ENCODE peak calls at places on chromosomes 5 and 9, in ten cellular contexts. One of them, this sample, is unnamed.
A peak's percentile ranks its signal among the peaks of the same experiment; 100 is the strongest.

GRCh38 chr5:157335534-157336422 is 69.9 kb downstream of the CYFIP2 start:
- DNase-seq in SK-N-DZ: no peak
- DNase-seq in IMR-90: peak; percentile 76
- DNase-seq in T-helper 1 cell: no peak
- DNase-seq in HEK293T: no peak
- DNase-seq in T-helper 2 cell: no peak
- DNase-seq in stimulated activated CD8-positive, alpha-beta memory T cell treated with anti-CD3 and anti-CD28 coated beads, Interleukin-4, amount 100 ng/mL, for 1 hour: no peak
- DNase-seq in GM06990: no peak
- DNase-seq in fibroblast of lung: no peak
- DNase-seq in activated T-helper 1 cell treated with anti-CD3 and anti-CD28 coated beads, Interleukin-2, amount 50 U/mL, for 16 hours: no peak
- DNase-seq in this sample: no peak

GRCh38 chr5:73818357-73818756 is 192.4 kb downstream of the ARHGEF28 start:
- DNase-seq in SK-N-DZ: no peak
- DNase-seq in HEK293T: no peak
- DNase-seq in T-helper 1 cell: no peak
- DNase-seq in GM06990: no peak
- DNase-seq in activated T-helper 1 cell treated with anti-CD3 and anti-CD28 coated beads, Interleukin-2, amount 50 U/mL, for 16 hours: no peak
- DNase-seq in T-helper 2 cell: no peak
- DNase-seq in IMR-90: peak; percentile 90
- DNase-seq in fibroblast of lung: peak; percentile 94
- DNase-seq in stimulated activated CD8-positive, alpha-beta memory T cell treated with anti-CD3 and anti-CD28 coated beads, Interleukin-4, amount 100 ng/mL, for 1 hour: no peak
- DNase-seq in this sample: no peak

GRCh38 chr9:15310448-15310847 is 3.4 kb upstream of the TTC39B start:
- DNase-seq in activated T-helper 1 cell treated with anti-CD3 and anti-CD28 coated beads, Interleukin-2, amount 50 U/mL, for 16 hours: no peak
- DNase-seq in fibroblast of lung: no peak
- DNase-seq in GM06990: no peak
- DNase-seq in stimulated activated CD8-positive, alpha-beta memory T cell treated with anti-CD3 and anti-CD28 coated beads, Interleukin-4, amount 100 ng/mL, for 1 hour: no peak
- DNase-seq in HEK293T: no peak
- DNase-seq in T-helper 1 cell: no peak
- DNase-seq in T-helper 2 cell: peak; percentile 90
- DNase-seq in IMR-90: no peak
- DNase-seq in SK-N-DZ: no peak
- DNase-seq in this sample: no peak

GRCh38 chr9:68978054-68978453 is 35.9 kb downstream of the PRKACG start:
- DNase-seq in SK-N-DZ: no peak
- DNase-seq in T-helper 2 cell: no peak
- DNase-seq in fibroblast of lung: no peak
- DNase-seq in HEK293T: no peak
- DNase-seq in IMR-90: no peak
- DNase-seq in stimulated activated CD8-positive, alpha-beta memory T cell treated with anti-CD3 and anti-CD28 coated beads, Interleukin-4, amount 100 ng/mL, for 1 hour: no peak
- DNase-seq in T-helper 1 cell: no peak
- DNase-seq in activated T-helper 1 cell treated with anti-CD3 and anti-CD28 coated beads, Interleukin-2, amount 50 U/mL, for 16 hours: no peak
- DNase-seq in GM06990: no peak
- DNase-seq in this sample: no peak

GRCh38 chr5:140107312-140108092 is 6.4 kb upstream of the PURA start:
- DNase-seq in stimulated activated CD8-positive, alpha-beta memory T cell treated with anti-CD3 and anti-CD28 coated beads, Interleukin-4, amount 100 ng/mL, for 1 hour: peak; percentile 81
- DNase-seq in HEK293T: peak; percentile 89
- DNase-seq in T-helper 1 cell: peak; percentile 85
- DNase-seq in fibroblast of lung: peak; percentile 91
- DNase-seq in activated T-helper 1 cell treated with anti-CD3 and anti-CD28 coated beads, Interleukin-2, amount 50 U/mL, for 16 hours: peak; percentile 90
- DNase-seq in T-helper 2 cell: peak; percentile 99
- DNase-seq in SK-N-DZ: peak; percentile 93
- DNase-seq in IMR-90: peak; percentile 93
- DNase-seq in GM06990: peak; percentile 99
- DNase-seq in this sample: no peak

GRCh38 chr5:157167219-157167621 is 1.2 kb upstream of the GARIN3 start:
- DNase-seq in GM06990: no peak
- DNase-seq in stimulated activated CD8-positive, alpha-beta memory T cell treated with anti-CD3 and anti-CD28 coated beads, Interleukin-4, amount 100 ng/mL, for 1 hour: no peak
- DNase-seq in fibroblast of lung: peak; percentile 72
- DNase-seq in activated T-helper 1 cell treated with anti-CD3 and anti-CD28 coated beads, Interleukin-2, amount 50 U/mL, for 16 hours: no peak
- DNase-seq in T-helper 2 cell: no peak
- DNase-seq in HEK293T: no peak
- DNase-seq in IMR-90: peak; percentile 63
- DNase-seq in T-helper 1 cell: no peak
- DNase-seq in SK-N-DZ: no peak
- DNase-seq in this sample: peak; percentile 72

GRCh38 chr5:141504216-141504615 is 15.3 kb downstream of the PCDHGC5 start:
- DNase-seq in T-helper 1 cell: no peak
- DNase-seq in IMR-90: no peak
- DNase-seq in activated T-helper 1 cell treated with anti-CD3 and anti-CD28 coated beads, Interleukin-2, amount 50 U/mL, for 16 hours: no peak
- DNase-seq in SK-N-DZ: no peak
- DNase-seq in HEK293T: no peak
- DNase-seq in T-helper 2 cell: no peak
- DNase-seq in GM06990: no peak
- DNase-seq in stimulated activated CD8-positive, alpha-beta memory T cell treated with anti-CD3 and anti-CD28 coated beads, Interleukin-4, amount 100 ng/mL, for 1 hour: no peak
- DNase-seq in fibroblast of lung: no peak
- DNase-seq in this sample: no peak

GRCh38 chr5:172640139-172640538 is 924 bp upstream of the NEURL1B start:
- DNase-seq in T-helper 1 cell: no peak
- DNase-seq in activated T-helper 1 cell treated with anti-CD3 and anti-CD28 coated beads, Interleukin-2, amount 50 U/mL, for 16 hours: no peak
- DNase-seq in stimulated activated CD8-positive, alpha-beta memory T cell treated with anti-CD3 and anti-CD28 coated beads, Interleukin-4, amount 100 ng/mL, for 1 hour: no peak
- DNase-seq in fibroblast of lung: no peak
- DNase-seq in HEK293T: no peak
- DNase-seq in GM06990: no peak
- DNase-seq in SK-N-DZ: no peak
- DNase-seq in T-helper 2 cell: no peak
- DNase-seq in IMR-90: no peak
- DNase-seq in this sample: no peak

GRCh38 chr9:122130837-122131236 is 28.7 kb downstream of the NDUFA8 start:
- DNase-seq in stimulated activated CD8-positive, alpha-beta memory T cell treated with anti-CD3 and anti-CD28 coated beads, Interleukin-4, amount 100 ng/mL, for 1 hour: no peak
- DNase-seq in HEK293T: no peak
- DNase-seq in fibroblast of lung: no peak
- DNase-seq in T-helper 2 cell: no peak
- DNase-seq in GM06990: no peak
- DNase-seq in SK-N-DZ: no peak
- DNase-seq in IMR-90: no peak
- DNase-seq in T-helper 1 cell: no peak
- DNase-seq in activated T-helper 1 cell treated with anti-CD3 and anti-CD28 coated beads, Interleukin-2, amount 50 U/mL, for 16 hours: no peak
- DNase-seq in this sample: no peak

GRCh38 chr5:168165221-168165965 is 126.1 kb upstream of the WWC1 start:
- DNase-seq in HEK293T: no peak
- DNase-seq in T-helper 1 cell: no peak
- DNase-seq in IMR-90: no peak
- DNase-seq in GM06990: no peak
- DNase-seq in activated T-helper 1 cell treated with anti-CD3 and anti-CD28 coated beads, Interleukin-2, amount 50 U/mL, for 16 hours: no peak
- DNase-seq in SK-N-DZ: no peak
- DNase-seq in T-helper 2 cell: peak; percentile 22
- DNase-seq in stimulated activated CD8-positive, alpha-beta memory T cell treated with anti-CD3 and anti-CD28 coated beads, Interleukin-4, amount 100 ng/mL, for 1 hour: no peak
- DNase-seq in fibroblast of lung: peak; percentile 47
- DNase-seq in this sample: no peak

GRCh38 chr5:170266570-170267379 is 30.8 kb downstream of the LCP2 start:
- DNase-seq in stimulated activated CD8-positive, alpha-beta memory T cell treated with anti-CD3 and anti-CD28 coated beads, Interleukin-4, amount 100 ng/mL, for 1 hour: no peak
- DNase-seq in IMR-90: no peak
- DNase-seq in activated T-helper 1 cell treated with anti-CD3 and anti-CD28 coated beads, Interleukin-2, amount 50 U/mL, for 16 hours: no peak
- DNase-seq in SK-N-DZ: no peak
- DNase-seq in GM06990: no peak
- DNase-seq in HEK293T: no peak
- DNase-seq in T-helper 2 cell: peak; percentile 67
- DNase-seq in fibroblast of lung: no peak
- DNase-seq in T-helper 1 cell: peak; percentile 26
- DNase-seq in this sample: no peak

GRCh38 chr9:133256686-133257091 is 18.3 kb downstream of the ABO start:
- DNase-seq in T-helper 2 cell: no peak
- DNase-seq in SK-N-DZ: no peak
- DNase-seq in activated T-helper 1 cell treated with anti-CD3 and anti-CD28 coated beads, Interleukin-2, amount 50 U/mL, for 16 hours: no peak
- DNase-seq in fibroblast of lung: no peak
- DNase-seq in stimulated activated CD8-positive, alpha-beta memory T cell treated with anti-CD3 and anti-CD28 coated beads, Interleukin-4, amount 100 ng/mL, for 1 hour: no peak
- DNase-seq in GM06990: no peak
- DNase-seq in HEK293T: no peak
- DNase-seq in IMR-90: no peak
- DNase-seq in T-helper 1 cell: no peak
- DNase-seq in this sample: no peak

GRCh38 chr5:35518104-35518503 is 99.6 kb upstream of the SPEF2 start:
- DNase-seq in T-helper 2 cell: no peak
- DNase-seq in HEK293T: no peak
- DNase-seq in SK-N-DZ: no peak
- DNase-seq in fibroblast of lung: no peak
- DNase-seq in stimulated activated CD8-positive, alpha-beta memory T cell treated with anti-CD3 and anti-CD28 coated beads, Interleukin-4, amount 100 ng/mL, for 1 hour: no peak
- DNase-seq in GM06990: peak; percentile 20
- DNase-seq in activated T-helper 1 cell treated with anti-CD3 and anti-CD28 coated beads, Interleukin-2, amount 50 U/mL, for 16 hours: no peak
- DNase-seq in T-helper 1 cell: no peak
- DNase-seq in IMR-90: no peak
- DNase-seq in this sample: no peak

GRCh38 chr5:5061836-5062235 is 78.3 kb upstream of the ADAMTS16 start:
- DNase-seq in stimulated activated CD8-positive, alpha-beta memory T cell treated with anti-CD3 and anti-CD28 coated beads, Interleukin-4, amount 100 ng/mL, for 1 hour: no peak
- DNase-seq in T-helper 2 cell: no peak
- DNase-seq in HEK293T: no peak
- DNase-seq in fibroblast of lung: no peak
- DNase-seq in T-helper 1 cell: no peak
- DNase-seq in GM06990: no peak
- DNase-seq in activated T-helper 1 cell treated with anti-CD3 and anti-CD28 coated beads, Interleukin-2, amount 50 U/mL, for 16 hours: no peak
- DNase-seq in SK-N-DZ: no peak
- DNase-seq in IMR-90: no peak
- DNase-seq in this sample: no peak

GRCh38 chr9:35719546-35719945 is 12.4 kb downstream of the TLN1 start:
- DNase-seq in T-helper 1 cell: no peak
- DNase-seq in fibroblast of lung: no peak
- DNase-seq in GM06990: no peak
- DNase-seq in T-helper 2 cell: no peak
- DNase-seq in HEK293T: no peak
- DNase-seq in stimulated activated CD8-positive, alpha-beta memory T cell treated with anti-CD3 and anti-CD28 coated beads, Interleukin-4, amount 100 ng/mL, for 1 hour: no peak
- DNase-seq in IMR-90: no peak
- DNase-seq in SK-N-DZ: no peak
- DNase-seq in activated T-helper 1 cell treated with anti-CD3 and anti-CD28 coated beads, Interleukin-2, amount 50 U/mL, for 16 hours: no peak
- DNase-seq in this sample: no peak

GRCh38 chr5:112974901-112975300 is 1.7 kb upstream of the DCP2 start:
- DNase-seq in activated T-helper 1 cell treated with anti-CD3 and anti-CD28 coated beads, Interleukin-2, amount 50 U/mL, for 16 hours: no peak
- DNase-seq in GM06990: no peak
- DNase-seq in SK-N-DZ: no peak
- DNase-seq in fibroblast of lung: no peak
- DNase-seq in IMR-90: no peak
- DNase-seq in T-helper 1 cell: no peak
- DNase-seq in T-helper 2 cell: no peak
- DNase-seq in stimulated activated CD8-positive, alpha-beta memory T cell treated with anti-CD3 and anti-CD28 coated beads, Interleukin-4, amount 100 ng/mL, for 1 hour: no peak
- DNase-seq in HEK293T: no peak
- DNase-seq in this sample: no peak

GRCh38 chr5:91591076-91591475 is 208.0 kb upstream of the ARRDC3 start:
- DNase-seq in HEK293T: no peak
- DNase-seq in T-helper 2 cell: no peak
- DNase-seq in fibroblast of lung: peak; percentile 3
- DNase-seq in SK-N-DZ: no peak
- DNase-seq in stimulated activated CD8-positive, alpha-beta memory T cell treated with anti-CD3 and anti-CD28 coated beads, Interleukin-4, amount 100 ng/mL, for 1 hour: no peak
- DNase-seq in GM06990: no peak
- DNase-seq in activated T-helper 1 cell treated with anti-CD3 and anti-CD28 coated beads, Interleukin-2, amount 50 U/mL, for 16 hours: no peak
- DNase-seq in T-helper 1 cell: no peak
- DNase-seq in IMR-90: no peak
- DNase-seq in this sample: no peak

GRCh38 chr9:131739988-131740648 is at the start of gene RAPGEF1:
- DNase-seq in activated T-helper 1 cell treated with anti-CD3 and anti-CD28 coated beads, Interleukin-2, amount 50 U/mL, for 16 hours: peak; percentile 76
- DNase-seq in SK-N-DZ: no peak
- DNase-seq in stimulated activated CD8-positive, alpha-beta memory T cell treated with anti-CD3 and anti-CD28 coated beads, Interleukin-4, amount 100 ng/mL, for 1 hour: peak; percentile 66
- DNase-seq in HEK293T: peak; percentile 89
- DNase-seq in T-helper 2 cell: peak; percentile 75
- DNase-seq in IMR-90: no peak
- DNase-seq in fibroblast of lung: peak; percentile 18
- DNase-seq in T-helper 1 cell: peak; percentile 66
- DNase-seq in GM06990: peak; percentile 68
- DNase-seq in this sample: no peak

GRCh38 chr9:1005043-1005667 is 28.7 kb downstream of the DMRT3 start:
- DNase-seq in fibroblast of lung: peak; percentile 42
- DNase-seq in stimulated activated CD8-positive, alpha-beta memory T cell treated with anti-CD3 and anti-CD28 coated beads, Interleukin-4, amount 100 ng/mL, for 1 hour: no peak
- DNase-seq in GM06990: peak; percentile 34
- DNase-seq in IMR-90: peak; percentile 47
- DNase-seq in T-helper 2 cell: peak; percentile 72
- DNase-seq in T-helper 1 cell: no peak
- DNase-seq in HEK293T: no peak
- DNase-seq in activated T-helper 1 cell treated with anti-CD3 and anti-CD28 coated beads, Interleukin-2, amount 50 U/mL, for 16 hours: no peak
- DNase-seq in SK-N-DZ: no peak
- DNase-seq in this sample: peak; percentile 18

GRCh38 chr5:129771058-129771838 is 23.4 kb downstream of the MINAR2 start:
- DNase-seq in activated T-helper 1 cell treated with anti-CD3 and anti-CD28 coated beads, Interleukin-2, amount 50 U/mL, for 16 hours: no peak
- DNase-seq in T-helper 1 cell: no peak
- DNase-seq in GM06990: no peak
- DNase-seq in fibroblast of lung: peak; percentile 41
- DNase-seq in stimulated activated CD8-positive, alpha-beta memory T cell treated with anti-CD3 and anti-CD28 coated beads, Interleukin-4, amount 100 ng/mL, for 1 hour: no peak
- DNase-seq in SK-N-DZ: peak; percentile 72
- DNase-seq in T-helper 2 cell: peak; percentile 53
- DNase-seq in IMR-90: peak; percentile 22
- DNase-seq in HEK293T: peak; percentile 53
- DNase-seq in this sample: peak; percentile 10

GRCh38 chr5:172637122-172637580 is 3.9 kb upstream of the NEURL1B start:
- DNase-seq in T-helper 1 cell: no peak
- DNase-seq in HEK293T: no peak
- DNase-seq in fibroblast of lung: no peak
- DNase-seq in SK-N-DZ: no peak
- DNase-seq in IMR-90: no peak
- DNase-seq in T-helper 2 cell: no peak
- DNase-seq in stimulated activated CD8-positive, alpha-beta memory T cell treated with anti-CD3 and anti-CD28 coated beads, Interleukin-4, amount 100 ng/mL, for 1 hour: no peak
- DNase-seq in activated T-helper 1 cell treated with anti-CD3 and anti-CD28 coated beads, Interleukin-2, amount 50 U/mL, for 16 hours: no peak
- DNase-seq in GM06990: no peak
- DNase-seq in this sample: no peak

GRCh38 chr5:177508217-177508611 is 1.4 kb downstream of the DOK3 start:
- DNase-seq in GM06990: no peak
- DNase-seq in IMR-90: no peak
- DNase-seq in fibroblast of lung: no peak
- DNase-seq in activated T-helper 1 cell treated with anti-CD3 and anti-CD28 coated beads, Interleukin-2, amount 50 U/mL, for 16 hours: no peak
- DNase-seq in stimulated activated CD8-positive, alpha-beta memory T cell treated with anti-CD3 and anti-CD28 coated beads, Interleukin-4, amount 100 ng/mL, for 1 hour: no peak
- DNase-seq in T-helper 2 cell: no peak
- DNase-seq in SK-N-DZ: no peak
- DNase-seq in T-helper 1 cell: no peak
- DNase-seq in HEK293T: no peak
- DNase-seq in this sample: no peak

GRCh38 chr9:34993502-34994428 is 4.2 kb downstream of the DNAJB5 start:
- DNase-seq in T-helper 1 cell: no peak
- DNase-seq in fibroblast of lung: peak; percentile 82
- DNase-seq in stimulated activated CD8-positive, alpha-beta memory T cell treated with anti-CD3 and anti-CD28 coated beads, Interleukin-4, amount 100 ng/mL, for 1 hour: no peak
- DNase-seq in GM06990: peak; percentile 54
- DNase-seq in HEK293T: no peak
- DNase-seq in IMR-90: peak; percentile 61
- DNase-seq in activated T-helper 1 cell treated with anti-CD3 and anti-CD28 coated beads, Interleukin-2, amount 50 U/mL, for 16 hours: no peak
- DNase-seq in T-helper 2 cell: no peak
- DNase-seq in SK-N-DZ: peak; percentile 51
- DNase-seq in this sample: no peak

GRCh38 chr9:92627651-92628050 is 42.3 kb downstream of the IPPK start:
- DNase-seq in T-helper 1 cell: no peak
- DNase-seq in HEK293T: no peak
- DNase-seq in T-helper 2 cell: no peak
- DNase-seq in activated T-helper 1 cell treated with anti-CD3 and anti-CD28 coated beads, Interleukin-2, amount 50 U/mL, for 16 hours: no peak
- DNase-seq in fibroblast of lung: no peak
- DNase-seq in GM06990: no peak
- DNase-seq in stimulated activated CD8-positive, alpha-beta memory T cell treated with anti-CD3 and anti-CD28 coated beads, Interleukin-4, amount 100 ng/mL, for 1 hour: no peak
- DNase-seq in SK-N-DZ: no peak
- DNase-seq in IMR-90: no peak
- DNase-seq in this sample: no peak

GRCh38 chr5:126680215-126680817 is 79.6 kb downstream of the PHAX start:
- DNase-seq in GM06990: peak; percentile 33
- DNase-seq in HEK293T: no peak
- DNase-seq in fibroblast of lung: peak; percentile 46
- DNase-seq in stimulated activated CD8-positive, alpha-beta memory T cell treated with anti-CD3 and anti-CD28 coated beads, Interleukin-4, amount 100 ng/mL, for 1 hour: no peak
- DNase-seq in activated T-helper 1 cell treated with anti-CD3 and anti-CD28 coated beads, Interleukin-2, amount 50 U/mL, for 16 hours: no peak
- DNase-seq in T-helper 2 cell: peak; percentile 54
- DNase-seq in IMR-90: peak; percentile 19
- DNase-seq in T-helper 1 cell: no peak
- DNase-seq in SK-N-DZ: peak; percentile 30
- DNase-seq in this sample: no peak

GRCh38 chr9:128159073-128159783 is 837 bp upstream of the BBLN start:
- DNase-seq in T-helper 2 cell: peak; percentile 86
- DNase-seq in fibroblast of lung: no peak
- DNase-seq in GM06990: peak; percentile 50
- DNase-seq in T-helper 1 cell: peak; percentile 32
- DNase-seq in HEK293T: no peak
- DNase-seq in IMR-90: no peak
- DNase-seq in SK-N-DZ: no peak
- DNase-seq in stimulated activated CD8-positive, alpha-beta memory T cell treated with anti-CD3 and anti-CD28 coated beads, Interleukin-4, amount 100 ng/mL, for 1 hour: no peak
- DNase-seq in activated T-helper 1 cell treated with anti-CD3 and anti-CD28 coated beads, Interleukin-2, amount 50 U/mL, for 16 hours: peak; percentile 7
- DNase-seq in this sample: no peak

GRCh38 chr5:56012281-56012963 is 17.7 kb upstream of the IL6ST start:
- DNase-seq in activated T-helper 1 cell treated with anti-CD3 and anti-CD28 coated beads, Interleukin-2, amount 50 U/mL, for 16 hours: no peak
- DNase-seq in HEK293T: no peak
- DNase-seq in T-helper 1 cell: no peak
- DNase-seq in IMR-90: peak; percentile 82
- DNase-seq in GM06990: no peak
- DNase-seq in stimulated activated CD8-positive, alpha-beta memory T cell treated with anti-CD3 and anti-CD28 coated beads, Interleukin-4, amount 100 ng/mL, for 1 hour: no peak
- DNase-seq in T-helper 2 cell: peak; percentile 98
- DNase-seq in fibroblast of lung: peak; percentile 81
- DNase-seq in SK-N-DZ: no peak
- DNase-seq in this sample: no peak

This sample was measured in epithelial cell of proximal tubule.